ENCODE peak calls at places on chromosomes 6 and 20, in eight cellular contexts. One of them, this sample, is unnamed.

GRCh38 chr20:37451616-37452015 is 69.4 kb upstream of the NNAT start:
- DNase-seq in effector CD8-positive, alpha-beta T cell: no peak
- DNase-seq in HuH-7.5: no peak
- DNase-seq in endothelial cell: no peak
- DNase-seq in endothelial cell of umbilical vein: no peak
- DNase-seq in stomach: no peak
- DNase-seq in effector CD4-positive, alpha-beta T cell: no peak
- DNase-seq in NCI-H82: no peak
- DNase-seq in this sample: no peak

GRCh38 chr6:75794954-75795739 is 46.1 kb downstream of the MYO6 start:
- DNase-seq in HuH-7.5: no peak
- DNase-seq in effector CD4-positive, alpha-beta T cell: no peak
- DNase-seq in endothelial cell of umbilical vein: no peak
- DNase-seq in NCI-H82: no peak
- DNase-seq in stomach: no peak
- DNase-seq in endothelial cell: no peak
- DNase-seq in effector CD8-positive, alpha-beta T cell: no peak
- DNase-seq in this sample: no peak

GRCh38 chr20:19512886-19513285 is 245.2 kb upstream of the RIN2 start:
- DNase-seq in stomach: no peak
- DNase-seq in endothelial cell: no peak
- DNase-seq in endothelial cell of umbilical vein: no peak
- DNase-seq in NCI-H82: no peak
- DNase-seq in HuH-7.5: no peak
- DNase-seq in effector CD8-positive, alpha-beta T cell: no peak
- DNase-seq in effector CD4-positive, alpha-beta T cell: no peak
- DNase-seq in this sample: no peak

GRCh38 chr6:36024154-36024760 is at the start of gene SLC26A8:
- DNase-seq in effector CD4-positive, alpha-beta T cell: no peak
- DNase-seq in endothelial cell: peak; percentile 21
- DNase-seq in NCI-H82: no peak
- DNase-seq in HuH-7.5: no peak
- DNase-seq in effector CD8-positive, alpha-beta T cell: no peak
- DNase-seq in endothelial cell of umbilical vein: no peak
- DNase-seq in stomach: no peak
- DNase-seq in this sample: no peak

GRCh38 chr6:119034827-119035458 is 43.5 kb downstream of the FAM184A start:
- DNase-seq in effector CD4-positive, alpha-beta T cell: no peak
- DNase-seq in HuH-7.5: peak; percentile 7
- DNase-seq in NCI-H82: peak; percentile 62
- DNase-seq in endothelial cell of umbilical vein: peak; percentile 42
- DNase-seq in endothelial cell: no peak
- DNase-seq in stomach: no peak
- DNase-seq in effector CD8-positive, alpha-beta T cell: no peak
- DNase-seq in this sample: peak; percentile 10

GRCh38 chr6:84811351-84811750 is 47.0 kb upstream of the TBX18 start:
- DNase-seq in stomach: no peak
- DNase-seq in endothelial cell of umbilical vein: no peak
- DNase-seq in HuH-7.5: no peak
- DNase-seq in NCI-H82: no peak
- DNase-seq in effector CD8-positive, alpha-beta T cell: no peak
- DNase-seq in endothelial cell: no peak
- DNase-seq in effector CD4-positive, alpha-beta T cell: no peak
- DNase-seq in this sample: no peak

GRCh38 chr20:48437146-48437545 is 390.7 kb downstream of the PREX1 start:
- DNase-seq in HuH-7.5: no peak
- DNase-seq in NCI-H82: no peak
- DNase-seq in stomach: no peak
- DNase-seq in endothelial cell of umbilical vein: no peak
- DNase-seq in endothelial cell: no peak
- DNase-seq in effector CD4-positive, alpha-beta T cell: no peak
- DNase-seq in effector CD8-positive, alpha-beta T cell: no peak
- DNase-seq in this sample: no peak

GRCh38 chr6:34246563-34247391 is 2.0 kb downstream of the SMIM29 start:
- DNase-seq in endothelial cell: peak; percentile 66
- DNase-seq in effector CD4-positive, alpha-beta T cell: peak; percentile 40
- DNase-seq in endothelial cell of umbilical vein: peak; percentile 48
- DNase-seq in HuH-7.5: peak; percentile 59
- DNase-seq in effector CD8-positive, alpha-beta T cell: peak; percentile 29
- DNase-seq in NCI-H82: peak; percentile 95
- DNase-seq in stomach: no peak
- DNase-seq in this sample: peak; percentile 25

GRCh38 chr6:106572436-106572835 is 56.9 kb downstream of the RTN4IP1 start:
- DNase-seq in effector CD4-positive, alpha-beta T cell: no peak
- DNase-seq in stomach: no peak
- DNase-seq in endothelial cell: no peak
- DNase-seq in HuH-7.5: no peak
- DNase-seq in NCI-H82: no peak
- DNase-seq in effector CD8-positive, alpha-beta T cell: no peak
- DNase-seq in endothelial cell of umbilical vein: no peak
- DNase-seq in this sample: no peak

GRCh38 chr6:83371428-83371827 is 59.4 kb downstream of the ME1 start:
- DNase-seq in stomach: no peak
- DNase-seq in NCI-H82: no peak
- DNase-seq in effector CD4-positive, alpha-beta T cell: no peak
- DNase-seq in endothelial cell: no peak
- DNase-seq in endothelial cell of umbilical vein: peak; percentile 45
- DNase-seq in effector CD8-positive, alpha-beta T cell: no peak
- DNase-seq in HuH-7.5: no peak
- DNase-seq in this sample: no peak